ENCODE peak calls at places on chromosomes 12 and 14, in five cellular contexts. W, H, N, F and U are unnamed samples.

GRCh38 chr12:111046896-111047295 is 126.5 kb upstream of the MYL2 start:
- DNase-seq in W (no peak), H (no peak), N (no peak), F (peak; percentile 82), U (no peak)

GRCh38 chr12:101066489-101066888 is 143.5 kb downstream of the SLC5A8 start:
- DNase-seq in W (no peak), H (no peak), N (no peak), F (no peak), U (no peak)

GRCh38 chr12:62689042-62689839 is 222.6 kb downstream of the MON2 start:
- DNase-seq in W (no peak), H (no peak), N (no peak), F (no peak), U (no peak)

GRCh38 chr12:16939871-16940306 is 333.9 kb upstream of the LMO3 start:
- DNase-seq in W (no peak), H (peak; percentile 57), N (peak; percentile 46), F (peak; percentile 16), U (no peak)

GRCh38 chr14:75044322-75044721 is 6.9 kb downstream of the MLH3 start:
- DNase-seq in W (no peak), H (no peak), N (peak; percentile 43), F (no peak), U (no peak)

GRCh38 chr14:99699861-99700260 is 15.8 kb downstream of the CYP46A1 start:
- DNase-seq in W (no peak), H (no peak), N (no peak), F (no peak), U (no peak)

GRCh38 chr14:54606178-54606577 is 39.2 kb downstream of the SAMD4A start:
- DNase-seq in W (no peak), H (no peak), N (peak; percentile 31), F (peak; percentile 44), U (no peak)

GRCh38 chr12:115204957-115205754 is 521.2 kb upstream of the TBX3 start:
- DNase-seq in W (no peak), H (no peak), N (peak; percentile 20), F (no peak), U (no peak)

GRCh38 chr14:41859336-41859735 is 252.7 kb downstream of the LRFN5 start:
- DNase-seq in W (no peak), H (no peak), N (no peak), F (no peak), U (no peak)

GRCh38 chr12:65881965-65882413 is 57.7 kb downstream of the HMGA2 start:
- DNase-seq in W (no peak), H (no peak), N (peak; percentile 47), F (peak; percentile 50), U (peak; percentile 65)

GRCh38 chr12:119512772-119513497 is 80.6 kb upstream of the TMEM233 start:
- DNase-seq in W (no peak), H (no peak), N (no peak), F (no peak), U (no peak)

GRCh38 chr12:68932701-68933563 is at the start of gene CPM:
- DNase-seq in W (peak; percentile 71), H (peak; percentile 62), N (peak; percentile 93), F (peak; percentile 90), U (peak; percentile 81)

GRCh38 chr12:7695159-7695930 is at the start of gene GDF3:
- DNase-seq in W (no peak), H (no peak), N (peak; percentile 20), F (peak; percentile 40), U (no peak)

GRCh38 chr12:123938679-123939480 is 33.8 kb downstream of the CCDC92 start:
- DNase-seq in W (no peak), H (no peak), N (no peak), F (peak; percentile 92), U (no peak)

GRCh38 chr12:20450591-20450990 is 82.3 kb downstream of the PDE3A start:
- DNase-seq in W (no peak), H (no peak), N (no peak), F (no peak), U (no peak)

GRCh38 chr14:95097385-95097784 is 59.9 kb downstream of the DICER1 start:
- DNase-seq in W (no peak), H (no peak), N (peak; percentile 33), F (no peak), U (no peak)

GRCh38 chr12:97404549-97404948 is 58.1 kb upstream of the RMST start:
- DNase-seq in W (no peak), H (peak; percentile 71), N (peak; percentile 23), F (peak; percentile 67), U (peak; percentile 50)

GRCh38 chr12:70603044-70603443 is 34.2 kb downstream of the PTPRB start:
- DNase-seq in W (no peak), H (no peak), N (peak; percentile 44), F (no peak), U (no peak)

GRCh38 chr12:113808095-113808951 is 157.8 kb downstream of the RBM19 start:
- DNase-seq in W (no peak), H (no peak), N (no peak), F (no peak), U (no peak)

GRCh38 chr14:29643415-29644206 is 284.0 kb downstream of the PRKD1 start:
- DNase-seq in W (no peak), H (no peak), N (peak; percentile 27), F (no peak), U (no peak)

GRCh38 chr12:127629066-127629820 is 637.7 kb upstream of the TMEM132C start:
- DNase-seq in W (no peak), H (peak; percentile 23), N (no peak), F (no peak), U (no peak)

GRCh38 chr12:76784600-76785051 is 20.7 kb downstream of the ZDHHC17 start:
- DNase-seq in W (no peak), H (no peak), N (peak; percentile 49), F (no peak), U (no peak)

GRCh38 chr14:30291216-30291615 is 267.7 kb upstream of the G2E3 start:
- DNase-seq in W (no peak), H (no peak), N (peak; percentile 73), F (no peak), U (no peak)

GRCh38 chr12:114672817-114673168 is 11.2 kb downstream of the TBX3 start:
- DNase-seq in W (no peak), H (no peak), N (no peak), F (no peak), U (no peak)

GRCh38 chr14:50156111-50156510 is 39.7 kb upstream of the VCPKMT start:
- DNase-seq in W (no peak), H (no peak), N (no peak), F (no peak), U (no peak)